ENCODE peak calls at places on chromosomes 7 and 10, in nine cellular contexts. B is SW 1271; K is effector CD4-positive, alpha-beta T cell; Q is CD8-positive, alpha-beta T cell; X is fibroblast of the conjunctiva; J is PC-3; A is effector memory CD8-positive, alpha-beta T cell; G is H54; R is GM12865. E is an unnamed sample.

GRCh38 chr10:96271017-96271815 is at the start of gene BLNK:
- DNase-seq in Q (no peak), A (no peak), K (no peak), J (peak), B (no peak), X (no peak), R (peak), G (no peak), E (peak)

GRCh38 chr7:137882261-137882668 is 35.5 kb upstream of the DGKI start:
- DNase-seq in J (peak), R (peak), A (no peak), B (peak), K (no peak), Q (no peak), X (peak), G (peak), E (peak)

GRCh38 chr10:112973805-112974204 is 23.8 kb downstream of the TCF7L2 start:
- DNase-seq in A (no peak), X (no peak), R (no peak), K (no peak), G (no peak), Q (no peak), J (no peak), B (no peak), E (no peak)

GRCh38 chr10:44253769-44254462 is 131.0 kb downstream of the CXCL12 start:
- DNase-seq in J (peak), Q (no peak), R (no peak), B (no peak), G (no peak), X (peak), A (no peak), K (no peak), E (no peak)

GRCh38 chr10:53918755-53919154 is 882.3 kb downstream of the PCDH15 start:
- DNase-seq in B (no peak), A (no peak), G (no peak), Q (no peak), R (no peak), X (no peak), J (peak), K (no peak), E (no peak)

GRCh38 chr7:155291045-155291530 is 6.6 kb upstream of the INSIG1 start:
- DNase-seq in B (peak), R (no peak), A (no peak), X (no peak), Q (no peak), K (no peak), J (peak), G (peak), E (no peak)

GRCh38 chr10:126397640-126398382 is 9.5 kb upstream of the ADAM12 start:
- DNase-seq in J (peak), R (no peak), G (peak), K (no peak), A (no peak), X (peak), Q (no peak), B (peak), E (no peak)

GRCh38 chr7:75637854-75638606 is 100.7 kb downstream of the HIP1 start:
- DNase-seq in J (no peak), A (no peak), Q (no peak), G (no peak), X (no peak), R (no peak), B (no peak), K (no peak), E (no peak)

GRCh38 chr10:14751576-14752330 is 22.9 kb downstream of the FAM107B start:
- DNase-seq in A (no peak), J (no peak), R (peak), X (no peak), K (no peak), G (no peak), Q (no peak), B (no peak), E (no peak)

GRCh38 chr10:107552963-107553362 is 388.5 kb upstream of the SORCS1 start:
- DNase-seq in J (no peak), R (no peak), G (no peak), Q (no peak), X (no peak), A (no peak), K (no peak), B (no peak), E (no peak)

GRCh38 chr7:37510043-37510634 is 61.5 kb upstream of the ELMO1 start:
- DNase-seq in K (peak), X (no peak), A (peak), J (peak), G (peak), Q (no peak), B (no peak), R (peak), E (no peak)

GRCh38 chr10:69479241-69479730 is 28.0 kb downstream of the TSPAN15 start:
- DNase-seq in Q (no peak), K (no peak), R (no peak), B (no peak), J (no peak), X (no peak), A (no peak), G (no peak), E (no peak)

GRCh38 chr10:23391817-23392216 is 47.1 kb upstream of the OTUD1 start:
- DNase-seq in X (no peak), Q (no peak), A (no peak), R (no peak), J (no peak), B (no peak), K (no peak), G (no peak), E (no peak)

GRCh38 chr10:126481181-126481580 is 92.9 kb upstream of the ADAM12 start:
- DNase-seq in G (no peak), Q (no peak), X (no peak), K (no peak), A (no peak), B (no peak), J (peak), R (no peak), E (no peak)

GRCh38 chr7:157003445-157004049 is 6.9 kb downstream of the MNX1 start:
- DNase-seq in K (no peak), J (no peak), R (no peak), B (no peak), A (no peak), Q (no peak), X (no peak), G (no peak), E (peak)

GRCh38 chr7:122883049-122883670 is 3.1 kb downstream of the CADPS2 start:
- DNase-seq in B (no peak), J (peak), R (no peak), G (no peak), Q (no peak), X (no peak), K (no peak), A (no peak), E (no peak)

GRCh38 chr10:65765006-65765546 is 1160.8 kb upstream of the LRRTM3 start:
- DNase-seq in A (no peak), G (no peak), R (no peak), K (no peak), J (no peak), Q (no peak), B (no peak), X (no peak), E (no peak)

GRCh38 chr10:25978771-25979170 is 44.7 kb downstream of the MYO3A start:
- DNase-seq in A (no peak), B (no peak), K (no peak), G (no peak), R (no peak), Q (no peak), X (no peak), J (no peak), E (no peak)

GRCh38 chr10:26334932-26335573 is 103.1 kb upstream of the APBB1IP start:
- DNase-seq in B (peak), K (peak), X (peak), A (peak), R (peak), J (peak), G (peak), Q (peak), E (no peak)

GRCh38 chr7:75987026-75987804 is 7.2 kb downstream of the TMEM120A start:
- DNase-seq in Q (no peak), K (no peak), A (no peak), X (no peak), G (no peak), R (no peak), B (no peak), J (no peak), E (no peak)